ENCODE peak calls at places on chromosome 22, in nine cellular contexts. One of them, this sample, is unnamed.

GRCh38 chr22:49554741-49555140 is 272.9 kb downstream of the BRD1 start:
- DNase-seq in neural progenitor cell: no peak
- DNase-seq in fibroblast of mammary gland: no peak
- DNase-seq in kidney: peak; percentile 39
- DNase-seq in nephron progenitor cell: no peak
- DNase-seq in right atrium auricular region: no peak
- DNase-seq in astrocyte of the spinal cord: no peak
- DNase-seq in GM10248: no peak
- DNase-seq in foreskin fibroblast: no peak
- DNase-seq in this sample: no peak

GRCh38 chr22:38230108-38230825 is 28.5 kb downstream of the MAFF start:
- DNase-seq in foreskin fibroblast: peak; percentile 73
- DNase-seq in kidney: no peak
- DNase-seq in right atrium auricular region: no peak
- DNase-seq in fibroblast of mammary gland: peak; percentile 47
- DNase-seq in GM10248: peak; percentile 74
- DNase-seq in neural progenitor cell: peak; percentile 47
- DNase-seq in nephron progenitor cell: no peak
- DNase-seq in astrocyte of the spinal cord: no peak
- DNase-seq in this sample: no peak

GRCh38 chr22:19605508-19606331 is 81.5 kb upstream of the CLDN5 start:
- DNase-seq in nephron progenitor cell: no peak
- DNase-seq in GM10248: no peak
- DNase-seq in right atrium auricular region: no peak
- DNase-seq in astrocyte of the spinal cord: no peak
- DNase-seq in fibroblast of mammary gland: no peak
- DNase-seq in neural progenitor cell: no peak
- DNase-seq in foreskin fibroblast: no peak
- DNase-seq in kidney: no peak
- DNase-seq in this sample: no peak

GRCh38 chr22:23361676-23362075 is 181.4 kb downstream of the BCR start:
- DNase-seq in right atrium auricular region: no peak
- DNase-seq in kidney: no peak
- DNase-seq in foreskin fibroblast: no peak
- DNase-seq in nephron progenitor cell: no peak
- DNase-seq in neural progenitor cell: no peak
- DNase-seq in GM10248: no peak
- DNase-seq in fibroblast of mammary gland: no peak
- DNase-seq in astrocyte of the spinal cord: no peak
- DNase-seq in this sample: no peak

GRCh38 chr22:19590696-19591095 is 66.5 kb upstream of the CLDN5 start:
- DNase-seq in fibroblast of mammary gland: no peak
- DNase-seq in neural progenitor cell: no peak
- DNase-seq in nephron progenitor cell: no peak
- DNase-seq in astrocyte of the spinal cord: no peak
- DNase-seq in kidney: peak; percentile 59
- DNase-seq in foreskin fibroblast: no peak
- DNase-seq in right atrium auricular region: no peak
- DNase-seq in GM10248: peak; percentile 4
- DNase-seq in this sample: no peak

GRCh38 chr22:50144005-50144614 is 26.4 kb upstream of the PANX2 start:
- DNase-seq in nephron progenitor cell: no peak
- DNase-seq in fibroblast of mammary gland: no peak
- DNase-seq in right atrium auricular region: no peak
- DNase-seq in GM10248: no peak
- DNase-seq in neural progenitor cell: no peak
- DNase-seq in kidney: no peak
- DNase-seq in foreskin fibroblast: no peak
- DNase-seq in astrocyte of the spinal cord: no peak
- DNase-seq in this sample: no peak

GRCh38 chr22:20280866-20281265 is 12.7 kb upstream of the RTN4R start:
- DNase-seq in kidney: no peak
- DNase-seq in nephron progenitor cell: no peak
- DNase-seq in right atrium auricular region: no peak
- DNase-seq in neural progenitor cell: no peak
- DNase-seq in fibroblast of mammary gland: no peak
- DNase-seq in foreskin fibroblast: no peak
- DNase-seq in GM10248: no peak
- DNase-seq in astrocyte of the spinal cord: no peak
- DNase-seq in this sample: no peak

GRCh38 chr22:49515486-49515885 is 312.2 kb downstream of the BRD1 start:
- DNase-seq in fibroblast of mammary gland: no peak
- DNase-seq in kidney: no peak
- DNase-seq in right atrium auricular region: no peak
- DNase-seq in nephron progenitor cell: no peak
- DNase-seq in GM10248: no peak
- DNase-seq in astrocyte of the spinal cord: no peak
- DNase-seq in neural progenitor cell: no peak
- DNase-seq in foreskin fibroblast: peak; percentile 6
- DNase-seq in this sample: no peak

GRCh38 chr22:46297151-46297819 is 615 bp downstream of the GTSE1 start:
- DNase-seq in fibroblast of mammary gland: peak; percentile 60
- DNase-seq in right atrium auricular region: no peak
- DNase-seq in GM10248: no peak
- DNase-seq in foreskin fibroblast: peak; percentile 70
- DNase-seq in astrocyte of the spinal cord: peak; percentile 27
- DNase-seq in neural progenitor cell: peak; percentile 67
- DNase-seq in kidney: no peak
- DNase-seq in nephron progenitor cell: peak; percentile 62
- DNase-seq in this sample: no peak

DNA sequence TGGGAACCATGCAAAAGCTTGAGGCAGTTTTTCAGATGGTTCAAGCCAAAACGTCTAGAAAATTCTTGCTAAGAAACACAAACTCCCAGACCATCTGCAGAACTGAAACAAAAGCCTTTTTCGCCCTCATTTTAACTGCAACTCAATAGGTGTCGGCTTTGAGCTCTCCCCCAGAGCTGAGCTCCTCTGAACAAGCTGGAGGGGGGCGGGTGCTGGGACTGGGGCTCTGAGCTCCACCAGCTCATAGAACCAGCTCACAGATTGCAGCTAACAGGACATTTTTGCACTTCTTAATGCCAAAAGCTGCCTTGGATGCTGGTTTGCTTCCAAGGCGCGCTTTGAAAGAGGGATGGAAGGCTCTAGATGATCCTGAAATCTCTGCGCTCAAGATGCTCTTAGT is 6.1 kb upstream of the YWHAH start:
- DNase-seq in fibroblast of mammary gland: no peak
- DNase-seq in kidney: no peak
- DNase-seq in nephron progenitor cell: no peak
- DNase-seq in foreskin fibroblast: no peak
- DNase-seq in neural progenitor cell: no peak
- DNase-seq in GM10248: no peak
- DNase-seq in right atrium auricular region: no peak
- DNase-seq in astrocyte of the spinal cord: no peak
- DNase-seq in this sample: no peak
- TF ChIP-seq CTCF in fibroblast of mammary gland: no peak
- TF ChIP-seq CTCF in kidney: no peak
- TF ChIP-seq CTCF in nephron progenitor cell: no peak
- TF ChIP-seq CTCF in foreskin fibroblast: no peak
- TF ChIP-seq CTCF in neural progenitor cell: no peak
- TF ChIP-seq CTCF in GM10248: no peak
- TF ChIP-seq CTCF in right atrium auricular region: no peak
- TF ChIP-seq CTCF in astrocyte of the spinal cord: no peak
- TF ChIP-seq CTCF in this sample: no peak

DNA sequence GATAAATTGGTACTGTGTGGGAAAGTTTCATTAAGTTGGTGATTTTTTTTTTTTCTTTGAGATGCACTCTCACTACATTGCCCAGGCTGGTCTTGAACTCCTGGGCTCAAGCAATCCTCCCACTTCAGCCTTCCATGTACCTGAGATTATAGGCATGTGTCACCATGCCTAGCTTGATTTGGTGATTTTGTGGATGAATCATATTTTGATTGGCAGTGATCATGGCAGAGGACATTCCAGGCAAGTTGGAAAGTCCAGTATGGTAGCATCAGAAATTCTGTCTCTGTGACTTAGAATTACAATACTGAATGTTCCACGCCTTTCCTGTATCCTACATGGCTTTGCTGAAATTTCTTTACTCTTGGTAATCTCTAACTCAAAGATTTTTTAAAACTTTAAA is 49.4 kb downstream of the HORMAD2 start:
- DNase-seq in GM10248: no peak
- DNase-seq in kidney: no peak
- DNase-seq in fibroblast of mammary gland: no peak
- DNase-seq in right atrium auricular region: no peak
- DNase-seq in nephron progenitor cell: no peak
- DNase-seq in neural progenitor cell: no peak
- DNase-seq in astrocyte of the spinal cord: no peak
- DNase-seq in foreskin fibroblast: no peak
- DNase-seq in this sample: no peak
- TF ChIP-seq CTCF in GM10248: no peak
- TF ChIP-seq CTCF in kidney: no peak
- TF ChIP-seq CTCF in fibroblast of mammary gland: no peak
- TF ChIP-seq CTCF in right atrium auricular region: no peak
- TF ChIP-seq CTCF in nephron progenitor cell: no peak
- TF ChIP-seq CTCF in neural progenitor cell: no peak
- TF ChIP-seq CTCF in astrocyte of the spinal cord: no peak
- TF ChIP-seq CTCF in foreskin fibroblast: no peak
- TF ChIP-seq CTCF in this sample: no peak

GRCh38 chr22:39291501-39291900 is 27.9 kb downstream of the RPL3 start:
- DNase-seq in kidney: no peak
- DNase-seq in nephron progenitor cell: no peak
- DNase-seq in neural progenitor cell: no peak
- DNase-seq in foreskin fibroblast: no peak
- DNase-seq in astrocyte of the spinal cord: no peak
- DNase-seq in GM10248: no peak
- DNase-seq in right atrium auricular region: no peak
- DNase-seq in fibroblast of mammary gland: no peak
- DNase-seq in this sample: no peak
- TF ChIP-seq CTCF in kidney: no peak
- TF ChIP-seq CTCF in nephron progenitor cell: no peak
- TF ChIP-seq CTCF in neural progenitor cell: peak; percentile 14
- TF ChIP-seq CTCF in foreskin fibroblast: no peak
- TF ChIP-seq CTCF in astrocyte of the spinal cord: no peak
- TF ChIP-seq CTCF in GM10248: no peak
- TF ChIP-seq CTCF in right atrium auricular region: no peak
- TF ChIP-seq CTCF in fibroblast of mammary gland: no peak
- TF ChIP-seq CTCF in this sample: no peak

DNA sequence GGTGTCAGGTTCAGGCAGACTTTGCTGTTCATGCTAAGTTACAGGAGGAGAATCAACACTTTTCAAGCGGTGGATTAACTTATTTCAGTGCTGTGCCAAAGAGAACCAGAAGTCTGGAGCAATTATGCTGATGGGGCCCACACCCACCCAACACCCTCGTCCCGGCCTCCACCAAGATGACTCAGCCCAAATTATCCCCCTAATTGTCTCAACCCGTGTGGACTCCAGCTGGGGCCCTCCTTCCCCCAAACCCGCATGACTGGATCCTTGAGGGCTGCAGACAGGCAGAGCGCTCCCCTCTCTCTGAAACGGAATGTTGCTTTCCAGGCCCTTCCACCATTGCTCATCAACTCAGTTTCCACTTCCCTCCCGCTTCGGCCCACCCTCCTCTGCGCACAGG is 34.6 kb upstream of the MN1 start:
- DNase-seq in kidney: no peak
- DNase-seq in right atrium auricular region: no peak
- DNase-seq in foreskin fibroblast: peak; percentile 81
- DNase-seq in neural progenitor cell: no peak
- DNase-seq in fibroblast of mammary gland: peak; percentile 37
- DNase-seq in astrocyte of the spinal cord: no peak
- DNase-seq in GM10248: no peak
- DNase-seq in nephron progenitor cell: no peak
- DNase-seq in this sample: peak; percentile 81
- TF ChIP-seq CTCF in kidney: no peak
- TF ChIP-seq CTCF in right atrium auricular region: no peak
- TF ChIP-seq CTCF in foreskin fibroblast: no peak
- TF ChIP-seq CTCF in neural progenitor cell: no peak
- TF ChIP-seq CTCF in fibroblast of mammary gland: no peak
- TF ChIP-seq CTCF in astrocyte of the spinal cord: no peak
- TF ChIP-seq CTCF in GM10248: no peak
- TF ChIP-seq CTCF in nephron progenitor cell: no peak
- TF ChIP-seq CTCF in this sample: no peak

DNA sequence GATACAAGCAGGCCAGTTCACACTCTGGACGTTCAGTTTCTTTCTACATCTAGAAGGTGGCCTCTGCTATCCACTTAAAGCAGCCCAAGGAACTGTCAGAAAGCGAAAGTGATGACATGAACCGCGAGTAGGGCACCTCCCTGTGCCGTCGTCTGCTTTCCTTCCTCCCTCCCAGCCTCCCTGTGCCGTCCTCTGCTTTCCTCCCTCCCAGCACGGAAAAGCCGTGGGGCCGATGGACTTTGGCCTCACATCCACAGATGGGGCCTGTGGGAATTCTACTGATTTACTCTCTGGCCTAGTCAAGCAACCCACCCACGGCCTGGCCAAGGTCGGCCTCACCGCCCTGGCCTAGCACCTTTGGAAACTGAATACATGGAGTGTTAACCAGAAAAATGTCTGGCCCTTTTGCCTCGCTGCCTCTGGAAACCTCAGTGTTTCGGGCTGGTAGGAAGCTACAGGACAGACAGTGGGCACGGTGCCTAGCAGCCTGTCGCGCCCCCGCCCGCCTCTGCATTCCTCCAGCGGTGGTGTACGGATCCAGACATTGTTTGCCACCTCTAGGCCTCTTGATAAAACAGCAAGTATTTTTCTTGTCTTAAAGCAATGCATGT is 14.2 kb downstream of the PEX26 start:
- DNase-seq in neural progenitor cell: no peak
- DNase-seq in kidney: peak; percentile 82
- DNase-seq in GM10248: no peak
- DNase-seq in astrocyte of the spinal cord: peak; percentile 33
- DNase-seq in nephron progenitor cell: no peak
- DNase-seq in fibroblast of mammary gland: peak; percentile 78
- DNase-seq in right atrium auricular region: peak; percentile 77
- DNase-seq in foreskin fibroblast: no peak
- DNase-seq in this sample: no peak
- TF ChIP-seq CTCF in neural progenitor cell: no peak
- TF ChIP-seq CTCF in kidney: no peak
- TF ChIP-seq CTCF in GM10248: no peak
- TF ChIP-seq CTCF in astrocyte of the spinal cord: no peak
- TF ChIP-seq CTCF in nephron progenitor cell: no peak
- TF ChIP-seq CTCF in fibroblast of mammary gland: peak; percentile 10
- TF ChIP-seq CTCF in right atrium auricular region: no peak
- TF ChIP-seq CTCF in foreskin fibroblast: no peak
- TF ChIP-seq CTCF in this sample: no peak

DNA sequence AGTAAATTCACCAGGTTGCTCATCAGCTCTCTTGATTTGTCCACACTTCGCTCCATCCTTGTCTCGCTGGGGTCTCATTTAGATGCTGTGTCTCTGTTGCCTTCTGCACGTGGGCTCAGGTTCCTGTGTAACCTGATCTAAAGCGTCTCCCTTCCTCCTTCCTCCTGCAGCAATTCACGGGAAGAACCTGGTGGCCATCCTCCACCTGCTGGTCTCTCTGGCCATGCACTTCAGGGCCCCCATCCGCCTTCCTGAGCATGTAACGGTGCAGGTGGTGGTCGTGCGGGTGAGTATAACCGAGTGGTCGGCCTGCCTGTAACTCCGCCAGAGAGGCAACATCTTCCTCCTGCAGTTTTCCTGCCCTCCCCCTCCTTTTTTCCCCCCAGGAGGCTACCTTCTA is 48.0 kb upstream of the PARVG start:
- DNase-seq in nephron progenitor cell: no peak
- DNase-seq in GM10248: no peak
- DNase-seq in kidney: peak; percentile 21
- DNase-seq in fibroblast of mammary gland: no peak
- DNase-seq in foreskin fibroblast: no peak
- DNase-seq in right atrium auricular region: no peak
- DNase-seq in neural progenitor cell: no peak
- DNase-seq in astrocyte of the spinal cord: no peak
- DNase-seq in this sample: no peak
- TF ChIP-seq CTCF in nephron progenitor cell: no peak
- TF ChIP-seq CTCF in GM10248: no peak
- TF ChIP-seq CTCF in kidney: no peak
- TF ChIP-seq CTCF in fibroblast of mammary gland: no peak
- TF ChIP-seq CTCF in foreskin fibroblast: no peak
- TF ChIP-seq CTCF in right atrium auricular region: no peak
- TF ChIP-seq CTCF in neural progenitor cell: no peak
- TF ChIP-seq CTCF in astrocyte of the spinal cord: no peak
- TF ChIP-seq CTCF in this sample: no peak

GRCh38 chr22:31106001-31106571 is 1.3 kb downstream of the SELENOM start:
- DNase-seq in fibroblast of mammary gland: peak; percentile 38
- DNase-seq in right atrium auricular region: no peak
- DNase-seq in foreskin fibroblast: peak; percentile 49
- DNase-seq in neural progenitor cell: no peak
- DNase-seq in GM10248: no peak
- DNase-seq in kidney: no peak
- DNase-seq in nephron progenitor cell: no peak
- DNase-seq in astrocyte of the spinal cord: no peak
- DNase-seq in this sample: no peak
- TF ChIP-seq CTCF in fibroblast of mammary gland: peak; percentile 14
- TF ChIP-seq CTCF in right atrium auricular region: no peak
- TF ChIP-seq CTCF in foreskin fibroblast: no peak
- TF ChIP-seq CTCF in neural progenitor cell: no peak
- TF ChIP-seq CTCF in GM10248: no peak
- TF ChIP-seq CTCF in kidney: no peak
- TF ChIP-seq CTCF in nephron progenitor cell: no peak
- TF ChIP-seq CTCF in astrocyte of the spinal cord: no peak
- TF ChIP-seq CTCF in this sample: peak; percentile 17

This sample was measured in AG09319.